ENCODE peak calls at places on chromosomes 7 and 10, in six cellular contexts. One of them, this sample, is unnamed.

GRCh38 chr10:7494034-7494433 is 83.2 kb upstream of the SFMBT2 start:
- DNase-seq in GM10248: no peak
- DNase-seq in kidney glomerular epithelial cell: no peak
- DNase-seq in GDM1: no peak
- DNase-seq in activated T-cell treated with anti-CD3 and anti-CD28 coated beads for 1 hour: no peak
- DNase-seq in NCI-H524: no peak
- DNase-seq in this sample: no peak

GRCh38 chr7:22572937-22573336 is 72.9 kb upstream of the STEAP1B start:
- DNase-seq in GM10248: no peak
- DNase-seq in kidney glomerular epithelial cell: no peak
- DNase-seq in GDM1: no peak
- DNase-seq in activated T-cell treated with anti-CD3 and anti-CD28 coated beads for 1 hour: no peak
- DNase-seq in NCI-H524: no peak
- DNase-seq in this sample: no peak

GRCh38 chr10:98886686-98887085 is 349.0 kb downstream of the HPSE2 start:
- DNase-seq in GM10248: no peak
- DNase-seq in kidney glomerular epithelial cell: no peak
- DNase-seq in GDM1: no peak
- DNase-seq in activated T-cell treated with anti-CD3 and anti-CD28 coated beads for 1 hour: no peak
- DNase-seq in NCI-H524: no peak
- DNase-seq in this sample: no peak

GRCh38 chr7:41051525-41051924 is 651.4 kb downstream of the INHBA start:
- DNase-seq in GM10248: no peak
- DNase-seq in kidney glomerular epithelial cell: no peak
- DNase-seq in GDM1: no peak
- DNase-seq in activated T-cell treated with anti-CD3 and anti-CD28 coated beads for 1 hour: no peak
- DNase-seq in NCI-H524: no peak
- DNase-seq in this sample: no peak

GRCh38 chr10:129631011-129631410 is 164.0 kb downstream of the MGMT start:
- DNase-seq in GM10248: no peak
- DNase-seq in kidney glomerular epithelial cell: peak
- DNase-seq in GDM1: no peak
- DNase-seq in activated T-cell treated with anti-CD3 and anti-CD28 coated beads for 1 hour: no peak
- DNase-seq in NCI-H524: peak
- DNase-seq in this sample: no peak

GRCh38 chr7:70434376-70434775 is 697.6 kb upstream of the GALNT17 start:
- DNase-seq in GM10248: no peak
- DNase-seq in kidney glomerular epithelial cell: no peak
- DNase-seq in GDM1: no peak
- DNase-seq in activated T-cell treated with anti-CD3 and anti-CD28 coated beads for 1 hour: no peak
- DNase-seq in NCI-H524: peak
- DNase-seq in this sample: no peak

GRCh38 chr10:86614853-86615252 is 39.5 kb upstream of the OPN4 start:
- DNase-seq in GM10248: no peak
- DNase-seq in kidney glomerular epithelial cell: no peak
- DNase-seq in GDM1: no peak
- DNase-seq in activated T-cell treated with anti-CD3 and anti-CD28 coated beads for 1 hour: no peak
- DNase-seq in NCI-H524: no peak
- DNase-seq in this sample: no peak

GRCh38 chr7:98730331-98730730 is 113.2 kb downstream of the NPTX2 start:
- DNase-seq in GM10248: no peak
- DNase-seq in kidney glomerular epithelial cell: no peak
- DNase-seq in GDM1: no peak
- DNase-seq in activated T-cell treated with anti-CD3 and anti-CD28 coated beads for 1 hour: no peak
- DNase-seq in NCI-H524: no peak
- DNase-seq in this sample: no peak

GRCh38 chr10:46077141-46077554 is 31.1 kb upstream of the MSMB start:
- DNase-seq in GM10248: no peak
- DNase-seq in kidney glomerular epithelial cell: no peak
- DNase-seq in GDM1: no peak
- DNase-seq in activated T-cell treated with anti-CD3 and anti-CD28 coated beads for 1 hour: no peak
- DNase-seq in NCI-H524: no peak
- DNase-seq in this sample: no peak

GRCh38 chr7:73967832-73968295 is 60.1 kb upstream of the ELN start:
- DNase-seq in GM10248: no peak
- DNase-seq in kidney glomerular epithelial cell: no peak
- DNase-seq in GDM1: no peak
- DNase-seq in activated T-cell treated with anti-CD3 and anti-CD28 coated beads for 1 hour: no peak
- DNase-seq in NCI-H524: no peak
- DNase-seq in this sample: no peak

GRCh38 chr10:49327036-49327813 is 28.3 kb downstream of the C10orf71 start:
- DNase-seq in GM10248: no peak
- DNase-seq in kidney glomerular epithelial cell: no peak
- DNase-seq in GDM1: no peak
- DNase-seq in activated T-cell treated with anti-CD3 and anti-CD28 coated beads for 1 hour: no peak
- DNase-seq in NCI-H524: no peak
- DNase-seq in this sample: no peak

GRCh38 chr7:14579971-14580370 is 322.6 kb downstream of the DGKB start:
- DNase-seq in GM10248: no peak
- DNase-seq in kidney glomerular epithelial cell: no peak
- DNase-seq in GDM1: no peak
- DNase-seq in activated T-cell treated with anti-CD3 and anti-CD28 coated beads for 1 hour: no peak
- DNase-seq in NCI-H524: no peak
- DNase-seq in this sample: no peak

GRCh38 chr7:36683695-36684357 is 40.5 kb downstream of the AOAH start:
- DNase-seq in GM10248: no peak
- DNase-seq in kidney glomerular epithelial cell: no peak
- DNase-seq in GDM1: no peak
- DNase-seq in activated T-cell treated with anti-CD3 and anti-CD28 coated beads for 1 hour: no peak
- DNase-seq in NCI-H524: no peak
- DNase-seq in this sample: no peak

GRCh38 chr10:131438665-131439064 is 127.1 kb upstream of the TCERG1L start:
- DNase-seq in GM10248: no peak
- DNase-seq in kidney glomerular epithelial cell: no peak
- DNase-seq in GDM1: no peak
- DNase-seq in activated T-cell treated with anti-CD3 and anti-CD28 coated beads for 1 hour: no peak
- DNase-seq in NCI-H524: no peak
- DNase-seq in this sample: no peak

GRCh38 chr10:102152545-102152890 is 329 bp downstream of the NOLC1 start:
- DNase-seq in GM10248: no peak
- DNase-seq in kidney glomerular epithelial cell: no peak
- DNase-seq in GDM1: no peak
- DNase-seq in activated T-cell treated with anti-CD3 and anti-CD28 coated beads for 1 hour: peak
- DNase-seq in NCI-H524: no peak
- DNase-seq in this sample: no peak

GRCh38 chr10:34491666-34492065 is 323.4 kb downstream of the PARD3 start:
- DNase-seq in GM10248: no peak
- DNase-seq in kidney glomerular epithelial cell: no peak
- DNase-seq in GDM1: no peak
- DNase-seq in activated T-cell treated with anti-CD3 and anti-CD28 coated beads for 1 hour: no peak
- DNase-seq in NCI-H524: no peak
- DNase-seq in this sample: no peak

GRCh38 chr7:98674461-98674860 is 57.4 kb downstream of the NPTX2 start:
- DNase-seq in GM10248: no peak
- DNase-seq in kidney glomerular epithelial cell: no peak
- DNase-seq in GDM1: no peak
- DNase-seq in activated T-cell treated with anti-CD3 and anti-CD28 coated beads for 1 hour: no peak
- DNase-seq in NCI-H524: no peak
- DNase-seq in this sample: no peak

GRCh38 chr10:109889867-109890266 is 33.4 kb downstream of the XPNPEP1 start:
- DNase-seq in GM10248: no peak
- DNase-seq in kidney glomerular epithelial cell: peak
- DNase-seq in GDM1: no peak
- DNase-seq in activated T-cell treated with anti-CD3 and anti-CD28 coated beads for 1 hour: no peak
- DNase-seq in NCI-H524: no peak
- DNase-seq in this sample: no peak

GRCh38 chr10:18140149-18140956 is at the start of gene CACNB2:
- DNase-seq in GM10248: peak
- DNase-seq in kidney glomerular epithelial cell: no peak
- DNase-seq in GDM1: no peak
- DNase-seq in activated T-cell treated with anti-CD3 and anti-CD28 coated beads for 1 hour: no peak
- DNase-seq in NCI-H524: peak
- DNase-seq in this sample: no peak

GRCh38 chr7:73423519-73424485 is 9.8 kb upstream of the FZD9 start:
- DNase-seq in GM10248: peak
- DNase-seq in kidney glomerular epithelial cell: no peak
- DNase-seq in GDM1: no peak
- DNase-seq in activated T-cell treated with anti-CD3 and anti-CD28 coated beads for 1 hour: no peak
- DNase-seq in NCI-H524: no peak
- DNase-seq in this sample: no peak

GRCh38 chr10:113897693-113898618 is 43.5 kb downstream of the NHLRC2 start:
- DNase-seq in GM10248: no peak
- DNase-seq in kidney glomerular epithelial cell: no peak
- DNase-seq in GDM1: no peak
- DNase-seq in activated T-cell treated with anti-CD3 and anti-CD28 coated beads for 1 hour: no peak
- DNase-seq in NCI-H524: no peak
- DNase-seq in this sample: no peak

GRCh38 chr7:122438001-122438400 is 133.5 kb upstream of the FEZF1 start:
- DNase-seq in GM10248: no peak
- DNase-seq in kidney glomerular epithelial cell: no peak
- DNase-seq in GDM1: no peak
- DNase-seq in activated T-cell treated with anti-CD3 and anti-CD28 coated beads for 1 hour: no peak
- DNase-seq in NCI-H524: peak
- DNase-seq in this sample: no peak

GRCh38 chr7:55552320-55553086 is 19.8 kb downstream of the VOPP1 start:
- DNase-seq in GM10248: no peak
- DNase-seq in kidney glomerular epithelial cell: peak
- DNase-seq in GDM1: peak
- DNase-seq in activated T-cell treated with anti-CD3 and anti-CD28 coated beads for 1 hour: no peak
- DNase-seq in NCI-H524: no peak
- DNase-seq in this sample: no peak

GRCh38 chr10:88838766-88839165 is 12.9 kb downstream of the ANKRD22 start:
- DNase-seq in GM10248: no peak
- DNase-seq in kidney glomerular epithelial cell: no peak
- DNase-seq in GDM1: no peak
- DNase-seq in activated T-cell treated with anti-CD3 and anti-CD28 coated beads for 1 hour: no peak
- DNase-seq in NCI-H524: no peak
- DNase-seq in this sample: no peak

GRCh38 chr10:88256013-88256680 is 327.0 kb downstream of the RNLS start:
- DNase-seq in GM10248: no peak
- DNase-seq in kidney glomerular epithelial cell: no peak
- DNase-seq in GDM1: no peak
- DNase-seq in activated T-cell treated with anti-CD3 and anti-CD28 coated beads for 1 hour: no peak
- DNase-seq in NCI-H524: no peak
- DNase-seq in this sample: no peak

GRCh38 chr10:130409931-130410330 is 273.7 kb downstream of the GLRX3 start:
- DNase-seq in GM10248: no peak
- DNase-seq in kidney glomerular epithelial cell: no peak
- DNase-seq in GDM1: no peak
- DNase-seq in activated T-cell treated with anti-CD3 and anti-CD28 coated beads for 1 hour: no peak
- DNase-seq in NCI-H524: no peak
- DNase-seq in this sample: no peak

GRCh38 chr7:100357131-100357561 is 771 bp upstream of the PILRB start:
- DNase-seq in GM10248: no peak
- DNase-seq in kidney glomerular epithelial cell: no peak
- DNase-seq in GDM1: no peak
- DNase-seq in activated T-cell treated with anti-CD3 and anti-CD28 coated beads for 1 hour: no peak
- DNase-seq in NCI-H524: no peak
- DNase-seq in this sample: no peak

GRCh38 chr10:132036153-132036886 is 29.4 kb upstream of the JAKMIP3 start:
- DNase-seq in GM10248: no peak
- DNase-seq in kidney glomerular epithelial cell: no peak
- DNase-seq in GDM1: no peak
- DNase-seq in activated T-cell treated with anti-CD3 and anti-CD28 coated beads for 1 hour: no peak
- DNase-seq in NCI-H524: peak
- DNase-seq in this sample: no peak

GRCh38 chr7:48617988-48618387 is 306.4 kb upstream of the CDC14C start:
- DNase-seq in GM10248: no peak
- DNase-seq in kidney glomerular epithelial cell: no peak
- DNase-seq in GDM1: no peak
- DNase-seq in activated T-cell treated with anti-CD3 and anti-CD28 coated beads for 1 hour: no peak
- DNase-seq in NCI-H524: no peak
- DNase-seq in this sample: no peak

GRCh38 chr10:21533577-21534475 is at the start of gene MLLT10:
- DNase-seq in GM10248: peak
- DNase-seq in kidney glomerular epithelial cell: peak
- DNase-seq in GDM1: peak
- DNase-seq in activated T-cell treated with anti-CD3 and anti-CD28 coated beads for 1 hour: peak
- DNase-seq in NCI-H524: peak
- DNase-seq in this sample: peak

GRCh38 chr10:7752251-7752650 is 35.5 kb downstream of the KIN start:
- DNase-seq in GM10248: no peak
- DNase-seq in kidney glomerular epithelial cell: no peak
- DNase-seq in GDM1: no peak
- DNase-seq in activated T-cell treated with anti-CD3 and anti-CD28 coated beads for 1 hour: no peak
- DNase-seq in NCI-H524: no peak
- DNase-seq in this sample: no peak

This sample was measured in GM12878.